ENCODE peak calls at places on chromosome 4, in four cellular contexts. Q is lung microvascular endothelial cell, Z is NAMALWA, P is skeletal muscle cell. T is an unnamed sample.

GRCh38 chr4:37793562-37793961 is 32.9 kb upstream of the PGM2 start:
- DNase-seq in Q (peak), P (no peak), Z (peak), T (peak)

GRCh38 chr4:41796545-41797210 is 48.2 kb upstream of the PHOX2B start:
- DNase-seq in P (no peak), Z (no peak), Q (no peak), T (no peak)

GRCh38 chr4:151000747-151001429 is 14.2 kb downstream of the LRBA start:
- DNase-seq in P (no peak), Z (no peak), Q (no peak), T (no peak)

GRCh38 chr4:54255881-54256280 is 26.8 kb downstream of the PDGFRA start:
- DNase-seq in Q (no peak), Z (no peak), P (no peak), T (no peak)

GRCh38 chr4:108861339-108861738 is 98.5 kb upstream of the ETNPPL start:
- DNase-seq in Q (peak), Z (no peak), P (no peak), T (no peak)

GRCh38 chr4:139522457-139522856 is 33.6 kb downstream of the SETD7 start:
- DNase-seq in Z (no peak), P (no peak), Q (no peak), T (no peak)

GRCh38 chr4:53522334-53522733 is 69.0 kb downstream of the LNX1 start:
- DNase-seq in P (no peak), Z (no peak), Q (no peak), T (no peak)

GRCh38 chr4:99763635-99764101 is 53.0 kb upstream of the DAPP1 start:
- DNase-seq in Q (peak), Z (no peak), P (peak), T (peak)

GRCh38 chr4:105990933-105991332 is 95.7 kb downstream of the NPNT start:
- DNase-seq in Z (no peak), P (peak), Q (peak), T (peak)

GRCh38 chr4:65861993-65862392 is 191.7 kb upstream of the EPHA5 start:
- DNase-seq in Z (no peak), P (no peak), Q (no peak), T (no peak)

GRCh38 chr4:5683566-5683965 is 24.8 kb downstream of the EVC2 start:
- DNase-seq in Q (no peak), Z (no peak), P (peak), T (no peak)

GRCh38 chr4:13349096-13349495 is 135.0 kb downstream of the RAB28 start:
- DNase-seq in P (no peak), Q (no peak), Z (no peak), T (no peak)

GRCh38 chr4:173794662-173795061 is 264.6 kb upstream of the HAND2 start:
- DNase-seq in P (no peak), Z (no peak), Q (no peak), T (no peak)

GRCh38 chr4:93814141-93814540 is 14.4 kb upstream of the ATOH1 start:
- DNase-seq in Z (no peak), Q (no peak), P (no peak), T (no peak)

GRCh38 chr4:85496933-85497332 is 22.0 kb downstream of the ARHGAP24 start:
- DNase-seq in Z (no peak), Q (peak), P (peak), T (peak)

GRCh38 chr4:152448038-152448437 is 87.9 kb downstream of the FBXW7 start:
- DNase-seq in P (no peak), Z (no peak), Q (no peak), T (no peak)

GRCh38 chr4:76363556-76364290 is 57.2 kb downstream of the STBD1 start:
- DNase-seq in P (no peak), Z (no peak), Q (no peak), T (no peak)

GRCh38 chr4:69764311-69764710 is 3.9 kb upstream of the SULT1B1 start:
- DNase-seq in Z (peak), Q (no peak), P (no peak), T (no peak)

GRCh38 chr4:42568610-42569207 is 88.2 kb downstream of the ATP8A1 start:
- DNase-seq in Z (peak), Q (peak), P (peak), T (peak)

GRCh38 chr4:41057456-41057855 is 156.9 kb downstream of the APBB2 start:
- DNase-seq in P (peak), Q (no peak), Z (no peak), T (no peak)

GRCh38 chr4:154720618-154721267 is 23.1 kb upstream of the LRAT start:
- DNase-seq in P (no peak), Z (no peak), Q (no peak), T (no peak)

GRCh38 chr4:101555341-101555880 is 208.1 kb upstream of the PPP3CA start:
- DNase-seq in P (no peak), Z (no peak), Q (no peak), T (no peak)

GRCh38 chr4:159541143-159541542 is 438.3 kb downstream of the RAPGEF2 start:
- DNase-seq in P (no peak), Q (no peak), Z (no peak), T (no peak)

GRCh38 chr4:90958256-90958895 is 831.2 kb downstream of the CCSER1 start:
- DNase-seq in Z (no peak), P (peak), Q (no peak), T (no peak)

GRCh38 chr4:3192827-3193226 is 56.1 kb upstream of the MSANTD1 start:
- DNase-seq in Z (no peak), P (no peak), Q (no peak), T (no peak)

GRCh38 chr4:653080-653821 is 20.8 kb downstream of the ATP5ME start:
- DNase-seq in Z (no peak), Q (no peak), P (no peak), T (no peak)

GRCh38 chr4:6769138-6769983 is 13.2 kb upstream of the KIAA0232 start:
- DNase-seq in P (no peak), Q (no peak), Z (no peak), T (no peak)

GRCh38 chr4:159047478-159048165 is 55.3 kb upstream of the RAPGEF2 start:
- DNase-seq in Q (no peak), P (no peak), Z (no peak), T (no peak)

GRCh38 chr4:106316773-106317409 is 541 bp downstream of the AIMP1 start:
- DNase-seq in P (no peak), Z (peak), Q (no peak), T (peak)

GRCh38 chr4:21077967-21078366 is 377.7 kb downstream of the PACRGL start:
- DNase-seq in P (no peak), Z (no peak), Q (no peak), T (no peak)

GRCh38 chr4:11299016-11299415 is 129.7 kb downstream of the HS3ST1 start:
- DNase-seq in Q (no peak), P (no peak), Z (no peak), T (no peak)

GRCh38 chr4:23959401-23960148 is 69.7 kb upstream of the PPARGC1A start:
- DNase-seq in Z (no peak), Q (no peak), P (no peak), T (no peak)